ENCODE peak calls at places on chromosomes 7 and 10, in seven cellular contexts. H is mucosa of gallbladder; U is AG09309; T is HT-29; A is esophagus squamous epithelium; E is stimulated activated naive CD8-positive, alpha-beta T cell treated with anti-CD3 and anti-CD28 coated beads, Interleukin-15, Interleukin-2, amounts not matched to agents 100 U/mL and 50 U/mL, for 24 hours; J is fibroblast of the conjunctiva. L is an unnamed sample.
A peak's percentile ranks its signal among the peaks of the same experiment; 100 is the strongest.

GRCh38 chr10:6621536-6621935 is 41.5 kb upstream of the PRKCQ start:
- DNase-seq in H (no peak), U (no peak), T (no peak), A (no peak), E (no peak), J (no peak), L (no peak)

GRCh38 chr10:47421057-47421952 is 37.2 kb upstream of the ZNF488 start:
- DNase-seq in H (no peak), U (peak; percentile 42), T (no peak), A (no peak), E (no peak), J (no peak), L (no peak)

GRCh38 chr7:51455948-51456347 is 139.3 kb upstream of the COBL start:
- DNase-seq in H (no peak), U (no peak), T (peak; percentile 56), A (no peak), E (no peak), J (no peak), L (no peak)

GRCh38 chr10:30722956-30723355 is 93.4 kb upstream of the LYZL2 start:
- DNase-seq in H (no peak), U (no peak), T (no peak), A (no peak), E (no peak), J (no peak), L (no peak)

GRCh38 chr7:145106001-145106400 is 270.1 kb upstream of the TPK1 start:
- DNase-seq in H (no peak), U (no peak), T (no peak), A (no peak), E (no peak), J (peak; percentile 83), L (no peak)

GRCh38 chr10:122021421-122021820 is 32.5 kb downstream of the TACC2 start:
- DNase-seq in H (peak; percentile 31), U (no peak), T (no peak), A (no peak), E (no peak), J (peak; percentile 63), L (no peak)

GRCh38 chr10:59177862-59178235 is 1.4 kb downstream of the PHYHIPL start:
- DNase-seq in H (no peak), U (no peak), T (no peak), A (no peak), E (no peak), J (no peak), L (no peak)

GRCh38 chr10:14066106-14066505 is 264.6 kb downstream of the FRMD4A start:
- DNase-seq in H (no peak), U (no peak), T (no peak), A (no peak), E (no peak), J (no peak), L (no peak)

GRCh38 chr10:96666738-96667137 is 53.6 kb downstream of the PIK3AP1 start:
- DNase-seq in H (no peak), U (no peak), T (no peak), A (no peak), E (no peak), J (no peak), L (no peak)

GRCh38 chr10:51074238-51075028 is at the start of gene PRKG1:
- DNase-seq in H (peak; percentile 68), U (peak; percentile 50), T (no peak), A (no peak), E (peak; percentile 8), J (peak; percentile 68), L (peak; percentile 68)

GRCh38 chr10:22851865-22852239 is 76.0 kb upstream of the ARMC3 start:
- DNase-seq in H (no peak), U (no peak), T (no peak), A (no peak), E (no peak), J (no peak), L (no peak)

GRCh38 chr7:97167749-97168148 is 50.3 kb downstream of the SDHAF3 start:
- DNase-seq in H (no peak), U (no peak), T (no peak), A (no peak), E (no peak), J (no peak), L (no peak)

GRCh38 chr10:88064608-88065383 is 201.4 kb downstream of the PTEN start:
- DNase-seq in H (no peak), U (peak; percentile 69), T (no peak), A (no peak), E (peak; percentile 31), J (peak; percentile 65), L (no peak)